ENCODE peak calls at places on chromosomes 13 and 19, in ten cellular contexts. A is CD8-positive, alpha-beta memory T cell; L is iPS DF 6.9; T is ovary; W is sigmoid colon; X is pancreas; I is CD4-positive, CD25-positive, alpha-beta regulatory T cell; Y is cardiac muscle cell; K is Peyer's patch; D is GM23248. P is an unnamed sample. For H3K27me3 and H3K4me1, the result is how much of the 10 kb centered on the place peaks cover.

GRCh38 chr19:6402058-6402457 is 9.1 kb upstream of the GTF2F1 start:
- DNase-seq in A (no peak), W (no peak), L (no peak), Y (no peak), X (no peak), I (no peak), D (no peak), T (no peak), K (peak), P (no peak)

GRCh38 chr19:46221981-46222610 is 7.4 kb upstream of the IGFL1 start:
- DNase-seq in K (no peak), A (no peak), I (no peak), W (peak), Y (peak), D (peak), L (no peak), T (peak), X (peak), P (no peak)

GRCh38 chr13:44224433-44225149 is 149.0 kb upstream of the SERP2 start:
- DNase-seq in I (no peak), T (no peak), L (no peak), D (no peak), K (no peak), X (no peak), Y (peak), W (peak), A (no peak), P (no peak)

GRCh38 chr13:79966039-79966438 is 374.9 kb downstream of the SPRY2 start:
- DNase-seq in T (no peak), W (no peak), L (no peak), I (no peak), A (no peak), D (peak), Y (peak), K (no peak), X (no peak), P (no peak)

GRCh38 chr13:53242015-53242414 is 213.4 kb downstream of the OLFM4 start:
- DNase-seq in W (no peak), D (no peak), Y (no peak), I (no peak), A (no peak), K (no peak), T (no peak), X (no peak), L (no peak), P (no peak)

GRCh38 chr13:51935326-51936171 is 73.8 kb downstream of the CCDC70 start:
- DNase-seq in X (no peak), T (no peak), K (no peak), W (no peak), I (no peak), A (no peak), D (peak), L (no peak), Y (peak), P (peak)

GRCh38 chr13:49746111-49746510 is 46.4 kb downstream of the KPNA3 start:
- DNase-seq in T (no peak), I (no peak), K (no peak), Y (no peak), A (no peak), X (no peak), W (no peak), D (no peak), L (no peak), P (no peak)

GRCh38 chr19:4362871-4363545 is 19.6 kb downstream of the MPND start:
- DNase-seq in A (no peak), K (no peak), T (no peak), W (no peak), Y (no peak), L (no peak), X (peak), I (no peak), D (no peak), P (no peak)

GRCh38 chr13:45847554-45848224 is 3.9 kb downstream of the SIAH3 start:
- DNase-seq in D (no peak), T (no peak), I (peak), K (peak), Y (peak), X (peak), A (peak), W (peak), L (no peak), P (no peak)

GRCh38 chr13:31115616-31116015 is 46.1 kb downstream of the HSPH1 start:
- DNase-seq in A (no peak), W (no peak), K (no peak), D (no peak), Y (no peak), X (no peak), L (no peak), I (no peak), T (no peak), P (no peak)

GRCh38 chr19:47158879-47159509 is 28.4 kb downstream of the SAE1 start:
- DNase-seq in W (no peak), L (no peak), A (peak), D (peak), I (peak), X (no peak), T (no peak), K (no peak), Y (peak), P (no peak)

GRCh38 chr19:34711890-34712289 is 22.2 kb upstream of the ZNF181 start:
- DNase-seq in L (no peak), D (no peak), I (no peak), T (no peak), Y (no peak), K (no peak), W (no peak), A (no peak), X (no peak), P (no peak)

GRCh38 chr19:11446652-11447301 is 11.3 kb downstream of the PRKCSH start:
- DNase-seq in D (peak), Y (peak), K (peak), I (no peak), T (peak), L (no peak), A (peak), W (peak), X (no peak), P (no peak)

GRCh38 chr19:39032164-39032918 is at the start of gene FBXO27:
- DNase-seq in L (no peak), A (no peak), D (peak), W (no peak), T (no peak), Y (peak), K (peak), X (peak), I (peak), P (peak)

GRCh38 chr13:106369858-106370257 is 165.6 kb downstream of the EFNB2 start:
- DNase-seq in D (no peak), W (no peak), A (no peak), T (no peak), X (no peak), Y (no peak), L (no peak), I (no peak), K (no peak), P (no peak)

GRCh38 chr13:56903710-56904109 is 237.0 kb upstream of the PRR20A start:
- DNase-seq in L (no peak), Y (no peak), A (no peak), X (no peak), I (no peak), D (no peak), T (no peak), K (no peak), W (no peak), P (no peak)

GRCh38 chr13:25503856-25504255 is 132.1 kb downstream of the ATP8A2 start:
- DNase-seq in W (no peak), I (no peak), D (no peak), Y (no peak), K (no peak), L (no peak), A (no peak), T (no peak), X (no peak), P (no peak)

GRCh38 chr13:31204592-31204991 is 4.8 kb downstream of the B3GLCT start:
- DNase-seq in X (no peak), I (peak), L (no peak), Y (peak), A (no peak), T (no peak), W (no peak), K (no peak), D (peak), P (no peak)

GRCh38 chr19:10269333-10270179 is 1.4 kb upstream of the ICAM1 start:
- DNase-seq in K (peak), Y (peak), A (peak), I (peak), W (peak), D (peak), L (no peak), X (peak), T (peak), P (peak)

GRCh38 chr19:48469056-48469881 is at the start of gene CYTH2:
- DNase-seq in D (peak), I (peak), W (peak), L (peak), Y (peak), X (peak), T (peak), K (peak), A (peak), P (peak)

GRCh38 chr13:53473397-53473796 is 444.8 kb downstream of the OLFM4 start:
- DNase-seq in K (no peak), T (no peak), X (no peak), I (no peak), D (no peak), Y (no peak), L (no peak), A (no peak), W (no peak), P (no peak)

GRCh38 chr13:48319458-48320395 is 16.2 kb downstream of the RB1 start:
- DNase-seq in Y (no peak), D (no peak), L (no peak), K (no peak), T (no peak), W (no peak), X (no peak), A (no peak), I (peak), P (no peak)

GRCh38 chr13:97468331-97468730 is 34.4 kb downstream of the RAP2A start:
- DNase-seq in K (no peak), Y (peak), L (no peak), I (no peak), X (no peak), A (no peak), W (no peak), D (peak), T (no peak), P (no peak)
- H3K27me3 ChIP-seq in K (under half), Y (under half), L (under half), I (under half), X (under half), A (under half), W (under half), D (under half), T (under half), P (under half)

GRCh38 chr19:3135961-3136683 is at the start of gene GNA15:
- DNase-seq in T (peak), L (no peak), I (peak), K (no peak), Y (no peak), X (no peak), A (no peak), W (no peak), D (no peak), P (no peak)
- H3K4me3 ChIP-seq in T (no peak), L (no peak), I (peak), K (peak), Y (no peak), X (no peak), A (no peak), W (peak), D (no peak), P (no peak)

GRCh38 chr19:49912965-49913685 is 15.9 kb upstream of the ATF5 start:
- DNase-seq in W (no peak), T (peak), Y (no peak), K (no peak), A (no peak), X (no peak), D (no peak), L (no peak), I (no peak), P (peak)
- H3K4me1 ChIP-seq in W (under half), T (under half), Y (under half), K (under half), A (under half), X (under half), D (under half), L (under half), I (under half), P (under half)

DNA sequence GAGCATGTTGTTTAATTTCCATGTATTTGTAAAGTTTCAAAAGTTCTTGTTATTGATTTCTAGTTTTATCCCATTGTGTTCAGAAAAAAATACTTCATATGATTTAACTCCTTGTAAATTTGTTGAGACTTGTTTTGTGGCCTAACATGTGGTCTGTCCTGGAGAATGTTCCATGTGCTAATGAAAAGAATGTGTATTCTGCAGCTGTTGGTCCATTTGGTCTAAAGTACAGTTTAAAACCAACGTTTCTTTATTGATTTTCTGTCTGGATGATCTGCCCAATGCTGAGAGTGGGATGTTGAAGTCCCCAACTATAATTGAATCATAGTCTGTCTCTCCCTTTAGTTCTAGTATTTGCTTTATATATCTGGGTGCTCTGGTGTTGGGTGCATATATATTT is 34.9 kb upstream of the TPP2 start:
- DNase-seq in X (no peak), I (no peak), W (no peak), T (no peak), A (no peak), L (no peak), Y (no peak), K (no peak), D (no peak), P (no peak)
- H3K27me3 ChIP-seq in X (under half), I (under half), W (under half), T (under half), A (under half), L (under half), Y (under half), K (under half), D (under half), P (under half)